ENCODE peak calls at places on chromosomes 11 and 22, in ten cellular contexts. T is lower leg skin, A is A549, L is body of pancreas, I is gastrocnemius medialis, D is endothelial cell of umbilical vein, G is adrenal gland, R is right lobe of liver, S is stomach, P is heart left ventricle. V is an unnamed sample.

GRCh38 chr22:31846161-31847115 is 92.6 kb downstream of the DEPDC5 start:
- DNase-seq in P (no peak), I (no peak), A (peak), S (no peak), T (no peak), D (no peak), G (no peak), R (no peak), L (no peak), V (no peak)

GRCh38 chr11:125923012-125923579 is 18.8 kb downstream of the DDX25 start:
- DNase-seq in A (peak), G (peak), T (peak), I (no peak), L (peak), P (peak), R (peak), S (peak), D (peak), V (peak)

GRCh38 chr22:49586873-49587272 is 240.8 kb downstream of the BRD1 start:
- DNase-seq in A (no peak), P (peak), L (no peak), S (no peak), R (no peak), T (no peak), D (no peak), I (no peak), G (no peak), V (no peak)

GRCh38 chr11:91220476-91221202 is 997.8 kb upstream of the CHORDC1 start:
- DNase-seq in G (peak), T (no peak), D (no peak), R (no peak), L (no peak), S (no peak), P (no peak), A (no peak), I (no peak), V (no peak)

GRCh38 chr11:130522284-130522961 is 74.0 kb downstream of the ADAMTS15 start:
- DNase-seq in T (peak), L (peak), G (peak), D (peak), P (peak), A (peak), S (peak), I (peak), R (peak), V (peak)

GRCh38 chr22:44348963-44349950 is 36.5 kb upstream of the SHISAL1 start:
- DNase-seq in I (no peak), S (no peak), P (no peak), G (no peak), A (no peak), R (no peak), L (no peak), D (no peak), T (no peak), V (no peak)

GRCh38 chr11:118892515-118892914 is 8.8 kb downstream of the CXCR5 start:
- DNase-seq in R (no peak), T (no peak), I (no peak), P (no peak), A (no peak), S (no peak), G (no peak), L (peak), D (no peak), V (no peak)

GRCh38 chr11:118006153-118006534 is 19.9 kb downstream of the IL10RA start:
- DNase-seq in A (no peak), L (no peak), G (no peak), T (no peak), R (no peak), P (no peak), D (no peak), I (no peak), S (no peak), V (no peak)

GRCh38 chr22:25582946-25583345 is 18.5 kb downstream of the GRK3 start:
- DNase-seq in P (no peak), A (no peak), L (no peak), S (no peak), R (no peak), G (no peak), I (no peak), T (no peak), D (peak), V (no peak)

GRCh38 chr22:39731481-39731880 is 160.9 kb downstream of the CACNA1I start:
- DNase-seq in I (no peak), S (no peak), D (no peak), G (no peak), P (no peak), L (no peak), R (no peak), T (no peak), A (no peak), V (no peak)

GRCh38 chr11:72972541-72973128 is 158.4 kb downstream of the ATG16L2 start:
- DNase-seq in D (no peak), T (no peak), I (no peak), S (no peak), L (no peak), P (no peak), A (no peak), G (no peak), R (no peak), V (no peak)

GRCh38 chr11:65424200-65425104 is 1.9 kb downstream of the NEAT1 start:
- DNase-seq in D (peak), T (no peak), I (no peak), P (peak), G (peak), R (peak), A (no peak), S (peak), L (peak), V (peak)

GRCh38 chr22:35921777-35922176 is 106.8 kb downstream of the RBFOX2 start:
- DNase-seq in R (no peak), L (peak), G (peak), A (peak), D (peak), I (peak), P (peak), S (peak), T (peak), V (peak)

GRCh38 chr11:132099692-132100091 is 729.3 kb downstream of the NTM start:
- DNase-seq in D (no peak), L (no peak), S (no peak), P (no peak), A (no peak), T (no peak), I (no peak), R (no peak), G (no peak), V (no peak)

GRCh38 chr22:49328076-49328475 is 499.6 kb downstream of the BRD1 start:
- DNase-seq in A (no peak), R (no peak), L (no peak), T (no peak), D (no peak), S (peak), G (no peak), I (no peak), P (no peak), V (no peak)

DNA sequence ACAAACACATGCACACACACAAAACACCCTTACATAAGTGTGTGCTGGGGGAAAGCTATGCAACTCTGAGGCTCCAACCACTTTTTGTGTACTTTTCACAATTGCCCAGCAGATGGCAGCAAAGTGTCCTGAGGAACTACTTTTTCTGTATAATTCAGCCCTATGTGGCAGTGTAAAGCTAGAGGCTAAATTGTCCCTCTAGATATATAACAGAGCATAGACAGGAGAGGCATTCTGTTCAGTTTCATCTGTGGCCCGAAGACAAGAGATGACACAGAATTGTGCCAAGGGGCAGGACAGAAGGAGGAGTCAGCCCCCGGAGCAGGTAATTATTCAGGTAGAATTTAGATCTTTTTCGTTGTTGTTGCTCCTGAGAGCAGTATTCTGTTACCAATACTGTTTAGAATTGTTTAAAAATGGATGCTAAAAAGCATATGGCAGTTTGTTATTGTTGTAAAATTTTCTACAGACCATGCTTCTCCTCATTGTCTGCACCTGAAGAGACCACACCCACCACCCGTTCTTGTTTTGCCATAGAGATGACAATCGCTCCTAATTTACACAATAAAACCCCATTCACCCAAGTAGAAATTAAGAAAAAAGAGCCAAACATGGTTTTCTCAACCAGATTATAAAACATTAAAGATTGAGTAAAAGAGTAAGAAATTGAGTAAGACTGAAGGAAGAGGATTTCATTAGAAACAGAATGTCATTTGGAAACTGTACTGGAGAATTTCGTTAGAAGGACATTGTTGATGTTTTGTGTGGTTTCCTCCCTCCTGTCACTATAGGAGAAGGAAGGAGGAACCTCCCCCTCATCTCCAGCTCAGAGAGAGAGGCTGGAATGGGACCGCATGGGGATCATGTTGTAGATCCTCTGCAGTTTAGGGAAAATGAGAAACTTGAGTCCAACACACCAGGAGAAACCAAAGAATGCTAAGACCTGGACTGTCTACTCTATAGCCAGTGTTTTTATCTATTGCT is 14.5 kb upstream of the MS4A7 start:
- DNase-seq in G (peak), A (peak), L (peak), R (peak), I (peak), S (peak), P (peak), D (peak), T (peak), V (peak)
- H3K4me3 ChIP-seq in G (no peak), A (no peak), L (no peak), R (no peak), I (no peak), S (no peak), P (no peak), D (no peak), T (no peak), V (no peak)

DNA sequence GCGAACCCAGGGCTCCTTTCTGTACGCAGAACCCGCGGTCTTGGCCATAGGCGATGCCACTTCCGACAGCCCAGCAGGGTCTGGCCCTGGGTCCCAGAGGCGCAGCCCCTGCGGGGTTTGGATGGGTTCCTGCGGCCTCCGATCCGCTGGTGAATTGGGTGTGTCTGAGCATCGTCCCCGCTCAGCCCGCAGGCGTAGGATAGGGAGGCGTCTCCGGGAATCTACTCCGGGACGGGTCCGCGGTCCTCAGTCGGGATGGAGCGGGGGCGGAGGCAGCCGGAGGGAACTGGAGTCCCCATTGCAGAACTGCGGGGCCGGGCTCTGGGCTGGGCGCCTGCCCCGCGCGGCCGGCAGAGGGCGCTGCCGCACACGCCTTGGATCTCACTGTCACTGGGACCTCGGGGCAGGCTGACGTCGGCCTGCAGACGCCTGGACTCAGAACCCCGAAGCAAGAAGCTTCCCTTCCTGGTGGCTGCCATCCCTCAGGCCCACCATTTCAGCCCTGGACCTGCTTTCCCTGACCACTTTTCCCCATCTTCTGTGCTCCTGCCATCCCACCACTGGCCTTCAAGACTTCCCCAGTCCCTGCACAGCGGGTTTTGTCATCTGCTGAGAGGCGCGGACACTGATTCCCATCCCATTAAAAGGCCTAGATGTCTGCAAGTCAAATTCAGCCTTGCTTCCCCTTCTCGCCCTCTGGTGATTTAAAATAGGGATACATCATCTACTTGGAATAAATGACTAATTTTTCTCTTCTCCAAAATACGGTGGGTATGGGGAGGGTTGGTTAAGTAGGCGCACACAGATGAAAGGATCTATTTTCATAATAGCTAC is 38.3 kb upstream of the CREB3L1 start:
- DNase-seq in R (peak), I (peak), D (peak), G (peak), L (peak), T (peak), S (peak), P (peak), A (peak), V (peak)
- TF ChIP-seq POLR2A in R (no peak), I (no peak), D (no peak), G (no peak), L (no peak), T (no peak), S (no peak), P (peak), A (no peak), V (no peak)

GRCh38 chr11:111870113-111870512 is 1.3 kb downstream of the ALG9 start:
- DNase-seq in L (no peak), S (no peak), I (no peak), A (no peak), R (no peak), G (no peak), T (no peak), P (no peak), D (no peak), V (no peak)

GRCh38 chr11:111870522-111870886 is 877 bp downstream of the ALG9 start:
- DNase-seq in S (no peak), I (no peak), R (no peak), A (no peak), G (no peak), P (no peak), L (no peak), D (no peak), T (no peak), V (no peak)

GRCh38 chr11:111871693-111872161 is 346 bp upstream of the ALG9 start:
- DNase-seq in T (no peak), L (no peak), D (no peak), R (no peak), G (no peak), A (no peak), S (no peak), P (no peak), I (no peak), V (no peak)

DNA sequence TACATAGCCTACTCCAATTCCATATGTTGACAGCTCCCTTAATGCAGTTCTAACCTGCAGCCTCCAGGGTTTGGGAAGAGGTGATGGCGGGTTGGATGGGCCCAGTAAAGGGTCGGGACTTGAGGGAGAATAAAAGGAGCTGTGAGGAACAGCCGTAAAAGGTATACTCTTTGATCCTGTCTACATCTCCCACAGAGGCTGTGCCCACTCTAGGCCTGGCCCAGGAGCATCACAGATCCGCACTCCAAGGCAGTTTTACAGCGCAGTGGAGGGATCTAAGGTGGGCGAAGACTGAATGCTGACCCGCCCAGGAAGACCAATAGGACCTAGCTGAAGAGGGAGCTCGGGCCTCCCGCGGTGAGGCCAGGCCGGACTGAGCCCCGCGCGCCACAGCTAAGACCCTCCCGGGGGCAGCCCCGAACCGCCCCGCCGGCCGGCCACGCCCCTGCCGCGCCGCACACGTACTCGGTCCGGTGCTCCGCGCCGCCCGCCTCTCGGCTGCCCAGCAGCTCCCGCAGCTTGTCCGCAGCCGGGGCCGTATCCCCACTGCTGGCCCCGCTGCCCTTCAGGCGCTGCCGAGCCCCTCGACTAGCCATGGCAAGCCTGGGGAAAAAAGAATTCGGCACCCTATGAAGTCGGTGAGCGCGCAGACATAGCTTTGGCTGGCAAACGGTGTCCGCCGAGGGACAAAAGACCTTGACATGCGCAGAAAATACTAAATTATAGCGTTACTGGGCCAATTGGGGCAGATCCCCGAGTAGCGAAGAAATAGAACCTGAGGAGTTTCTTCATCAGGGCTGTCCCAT is at the start of gene ALG9:
- DNase-seq in G (peak), T (peak), D (peak), I (peak), L (peak), P (peak), S (peak), R (peak), A (peak), V (peak)
- TF ChIP-seq CTCF in G (no peak), T (no peak), D (peak), I (no peak), L (no peak), P (peak), S (no peak), R (no peak), A (no peak), V (no peak)

GRCh38 chr11:13003726-13004493 is 5.2 kb upstream of the RASSF10 start:
- DNase-seq in S (no peak), A (no peak), R (no peak), G (no peak), P (no peak), I (no peak), T (no peak), L (no peak), D (no peak), V (no peak)

GRCh38 chr11:12998336-12998735 is 10.8 kb upstream of the RASSF10 start:
- DNase-seq in P (no peak), I (no peak), G (no peak), R (no peak), T (no peak), S (no peak), L (no peak), A (no peak), D (no peak), V (no peak)

GRCh38 chr11:13000116-13000515 is 9.0 kb upstream of the RASSF10 start:
- DNase-seq in D (no peak), T (no peak), L (no peak), G (no peak), R (no peak), S (no peak), I (no peak), A (no peak), P (no peak), V (no peak)

GRCh38 chr11:12997168-12997567 is 11.9 kb upstream of the RASSF10 start:
- DNase-seq in G (no peak), I (no peak), T (no peak), A (no peak), D (no peak), S (no peak), R (no peak), P (no peak), L (no peak), V (no peak)

DNA sequence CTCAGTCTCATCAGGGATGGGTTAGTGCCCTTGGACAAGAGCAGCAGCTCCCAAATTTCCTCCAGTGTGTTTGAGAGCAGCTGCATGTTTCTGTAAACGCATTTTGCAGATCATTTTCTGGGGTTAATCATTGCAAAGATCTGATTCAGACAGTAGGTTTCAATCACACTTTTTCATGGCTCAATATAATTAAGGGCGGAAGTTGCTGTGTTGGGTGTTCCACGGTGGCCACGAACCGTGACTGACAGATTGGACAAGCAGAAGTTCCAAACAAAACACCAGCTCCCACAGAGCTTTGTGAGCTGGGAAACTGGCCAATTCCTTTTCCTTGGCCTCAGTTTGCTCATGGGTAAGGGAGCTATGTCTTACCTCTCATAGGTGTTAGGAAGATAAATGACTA is 8.4 kb upstream of the RASSF10 start:
- DNase-seq in I (no peak), T (no peak), A (no peak), L (no peak), G (no peak), D (no peak), P (no peak), S (no peak), R (no peak), V (no peak)
- H3K4me3 ChIP-seq in I (no peak), T (no peak), A (no peak), L (no peak), G (no peak), D (no peak), P (no peak), S (no peak), R (no peak), V (no peak)

DNA sequence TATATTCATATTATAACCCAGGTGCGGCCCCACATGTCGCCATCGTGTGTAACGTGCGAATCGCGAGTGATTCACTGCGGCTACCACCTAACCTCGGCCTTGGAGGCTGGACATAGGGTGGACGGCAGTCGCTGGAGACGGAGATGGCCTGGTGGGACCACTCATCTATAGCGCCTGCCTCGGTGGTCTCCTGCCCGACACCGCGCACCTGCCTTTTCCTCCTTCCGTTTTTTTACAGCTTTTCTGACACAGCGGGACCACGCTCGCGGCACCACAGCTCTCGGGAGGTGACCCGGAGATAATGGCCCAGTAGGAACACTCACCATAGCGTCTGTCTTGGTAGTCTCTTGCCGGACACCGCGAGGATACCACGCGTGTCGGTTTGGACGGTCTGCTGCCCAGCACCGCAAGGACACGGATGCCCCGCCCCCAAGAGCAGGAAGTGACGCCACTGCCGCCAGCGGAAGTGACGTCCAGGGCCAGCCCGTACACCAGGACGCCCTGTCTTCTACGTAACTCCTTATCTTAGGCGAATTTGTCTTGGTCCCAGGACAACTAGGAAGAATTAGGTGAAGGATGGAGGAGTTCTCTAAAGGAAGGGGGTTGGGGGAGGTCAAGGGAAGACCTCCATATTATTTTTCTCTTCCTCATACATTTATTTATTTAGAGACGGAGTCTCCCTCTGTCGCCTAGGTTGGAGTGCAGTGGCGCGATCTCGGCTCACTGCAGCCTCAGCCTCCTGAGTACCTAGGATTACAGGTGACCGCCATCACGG is 6.4 kb downstream of the SNU13 start:
- DNase-seq in I (peak), P (peak), D (peak), L (peak), R (peak), G (peak), T (peak), S (peak), A (no peak), V (peak)
- TF ChIP-seq POLR2A in I (peak), P (peak), D (peak), L (peak), R (peak), G (peak), T (no peak), S (no peak), A (no peak), V (peak)

V was measured in uterus.